ENCODE peak calls at places on chromosome 19, in eight cellular contexts. A, X, I, R, K, S, N and Z are unnamed samples.

GRCh38 chr19:19538077-19538764 is at the start of gene CILP2:
- DNase-seq in A (peak), X (peak), I (no peak), R (no peak), K (no peak), S (no peak), N (no peak), Z (peak)

GRCh38 chr19:23971598-23971997 is 56.9 kb downstream of the ZNF726 start:
- DNase-seq in A (peak), X (no peak), I (no peak), R (no peak), K (no peak), S (no peak), N (no peak), Z (no peak)

GRCh38 chr19:44476559-44477408 is 23.5 kb downstream of the ZNF180 start:
- DNase-seq in A (no peak), X (no peak), I (peak), R (no peak), K (no peak), S (no peak), N (peak), Z (no peak)

GRCh38 chr19:29193116-29193515 is 19.8 kb downstream of the UQCRFS1 start:
- DNase-seq in A (no peak), X (no peak), I (no peak), R (no peak), K (peak), S (no peak), N (no peak), Z (no peak)

GRCh38 chr19:23470873-23471555 is 75.7 kb upstream of the ZNF91 start:
- DNase-seq in A (peak), X (no peak), I (no peak), R (no peak), K (no peak), S (no peak), N (no peak), Z (no peak)

GRCh38 chr19:30464162-30464561 is 92.0 kb downstream of the ZNF536 start:
- DNase-seq in A (no peak), X (no peak), I (no peak), R (no peak), K (no peak), S (no peak), N (no peak), Z (no peak)

GRCh38 chr19:44625531-44626066 is 12.2 kb downstream of the IGSF23 start:
- DNase-seq in A (no peak), X (no peak), I (no peak), R (no peak), K (no peak), S (no peak), N (no peak), Z (no peak)

GRCh38 chr19:29953352-29954247 is 11.6 kb downstream of the URI1 start:
- DNase-seq in A (no peak), X (no peak), I (no peak), R (no peak), K (no peak), S (no peak), N (no peak), Z (no peak)

GRCh38 chr19:33167438-33167837 is 26.7 kb upstream of the LRP3 start:
- DNase-seq in A (no peak), X (no peak), I (no peak), R (no peak), K (no peak), S (no peak), N (no peak), Z (no peak)

GRCh38 chr19:48676887-48677286 is 4.1 kb upstream of the NTN5 start:
- DNase-seq in A (no peak), X (no peak), I (no peak), R (no peak), K (no peak), S (no peak), N (no peak), Z (peak)
- TF ChIP-seq CTCF in A (no peak), X (no peak), I (no peak), R (no peak), K (no peak), S (no peak), N (no peak), Z (no peak)

GRCh38 chr19:6752257-6753177 is 13.0 kb downstream of the TRIP10 start:
- DNase-seq in A (no peak), X (no peak), I (no peak), R (no peak), K (no peak), S (no peak), N (no peak), Z (peak)

GRCh38 chr19:6754653-6755463 is 12.4 kb downstream of the SH2D3A start:
- DNase-seq in A (no peak), X (no peak), I (no peak), R (no peak), K (no peak), S (no peak), N (no peak), Z (no peak)

GRCh38 chr19:6751189-6751588 is 11.7 kb downstream of the TRIP10 start:
- DNase-seq in A (no peak), X (no peak), I (no peak), R (no peak), K (no peak), S (no peak), N (no peak), Z (no peak)

GRCh38 chr19:6754136-6754535 is 13.1 kb downstream of the SH2D3A start:
- DNase-seq in A (no peak), X (no peak), I (no peak), R (no peak), K (no peak), S (no peak), N (no peak), Z (no peak)

GRCh38 chr19:6753178-6754031 is 13.8 kb downstream of the SH2D3A start:
- DNase-seq in A (peak), X (peak), I (peak), R (peak), K (no peak), S (peak), N (peak), Z (peak)
- TF ChIP-seq CTCF in A (peak), X (peak), I (no peak), R (peak), K (no peak), S (no peak), N (peak), Z (no peak)

GRCh38 chr19:49487277-49488045 is at the start of gene RPL13A:
- DNase-seq in A (peak), X (peak), I (peak), R (peak), K (peak), S (peak), N (peak), Z (peak)
- TF ChIP-seq CTCF in A (no peak), X (no peak), I (no peak), R (no peak), K (peak), S (no peak), N (no peak), Z (no peak)

DNA sequence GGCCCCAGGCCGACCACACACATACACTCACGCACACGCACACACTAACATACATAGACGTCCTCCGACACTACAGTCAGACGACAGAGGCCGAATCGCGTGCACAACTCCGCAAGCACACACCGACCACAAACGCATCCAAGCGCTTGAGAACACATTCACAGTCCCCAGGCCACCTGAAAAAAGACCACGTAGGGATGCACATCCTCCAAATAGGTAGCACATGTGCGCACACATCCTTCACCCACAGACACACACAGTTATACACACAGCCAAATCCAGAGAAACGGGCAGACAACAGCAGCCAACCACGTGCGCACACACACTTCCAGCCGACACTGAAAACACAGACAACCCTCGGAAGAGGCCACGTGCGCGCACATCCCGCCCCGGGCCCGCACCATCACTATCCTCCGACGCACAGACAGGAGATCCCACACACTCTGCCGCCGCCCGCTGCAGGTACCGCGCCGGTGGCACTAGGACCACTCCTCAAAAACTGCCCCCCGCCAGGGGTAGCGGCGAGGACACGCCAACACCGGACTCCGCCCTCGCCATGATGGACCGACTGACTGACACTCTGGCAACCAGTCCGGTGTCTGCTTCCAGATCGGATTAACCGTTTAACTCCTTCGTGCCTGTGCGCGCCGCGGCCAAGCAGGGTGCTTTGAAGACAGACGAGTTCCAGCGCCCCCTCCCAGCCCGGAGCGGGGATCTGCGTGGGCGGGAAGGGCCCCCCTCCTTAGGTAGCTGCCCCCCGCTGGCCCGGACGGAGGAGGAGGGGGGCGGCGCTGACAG is 493 bp upstream of the PDE4A start:
- DNase-seq in A (peak), X (peak), I (peak), R (no peak), K (peak), S (peak), N (no peak), Z (no peak)
- TF ChIP-seq CTCF in A (no peak), X (no peak), I (no peak), R (no peak), K (no peak), S (no peak), N (no peak), Z (no peak)

GRCh38 chr19:49913720-49914119 is 15.3 kb upstream of the ATF5 start:
- DNase-seq in A (no peak), X (no peak), I (no peak), R (no peak), K (no peak), S (no peak), N (no peak), Z (no peak)

GRCh38 chr19:49918089-49918488 is 10.9 kb upstream of the ATF5 start:
- DNase-seq in A (no peak), X (no peak), I (no peak), R (no peak), K (no peak), S (no peak), N (no peak), Z (no peak)

GRCh38 chr19:49920624-49921363 is 8.2 kb upstream of the ATF5 start:
- DNase-seq in A (no peak), X (no peak), I (no peak), R (no peak), K (no peak), S (no peak), N (no peak), Z (no peak)

GRCh38 chr19:49915271-49915670 is 13.7 kb upstream of the ATF5 start:
- DNase-seq in A (no peak), X (no peak), I (no peak), R (no peak), K (no peak), S (no peak), N (no peak), Z (no peak)

DNA sequence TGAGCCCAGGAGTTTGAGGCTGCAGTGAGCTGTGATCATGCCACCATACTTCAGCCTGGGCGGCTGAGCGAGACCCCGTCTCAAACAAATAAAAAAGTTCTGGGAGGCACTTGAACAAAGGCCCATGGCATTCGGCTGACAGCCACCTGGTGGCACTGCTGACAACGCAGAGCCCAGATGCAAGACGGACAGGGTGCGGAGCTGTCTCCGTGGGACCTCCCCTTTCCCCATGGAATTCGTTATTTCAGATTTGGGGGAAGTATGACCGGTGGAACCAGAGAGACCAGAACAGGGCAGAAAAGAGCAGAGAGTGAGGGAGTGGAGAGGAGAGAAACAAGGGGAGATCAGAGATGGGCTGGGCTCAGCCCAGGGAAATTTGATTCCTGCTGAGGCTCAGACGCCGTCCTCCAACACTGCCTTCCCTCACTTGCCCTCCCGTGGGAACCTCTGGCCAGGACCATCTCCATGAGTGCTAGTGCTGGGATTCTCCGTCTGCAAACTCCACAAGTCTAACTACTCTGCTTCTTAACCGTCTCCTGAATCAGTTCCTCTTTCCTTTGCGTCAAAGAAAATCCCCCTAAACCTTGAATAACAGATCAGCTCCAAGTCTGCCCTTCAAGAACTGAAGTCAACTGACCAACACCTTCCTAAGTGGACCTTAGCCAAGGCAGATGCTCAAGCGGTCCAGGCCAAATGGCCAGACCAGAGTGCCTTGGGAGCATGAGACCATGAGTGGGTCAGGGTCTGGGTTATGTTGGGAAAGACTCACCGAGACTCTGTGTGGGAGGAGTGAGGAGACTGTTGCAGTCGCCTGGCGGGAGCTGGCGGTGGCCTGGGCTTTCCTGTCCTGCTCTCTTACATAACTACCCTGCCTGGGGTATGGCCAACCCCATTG is 11.9 kb upstream of the ATF5 start:
- DNase-seq in A (no peak), X (no peak), I (peak), R (no peak), K (peak), S (no peak), N (no peak), Z (no peak)
- TF ChIP-seq CTCF in A (peak), X (peak), I (peak), R (no peak), K (no peak), S (peak), N (no peak), Z (no peak)

GRCh38 chr19:41893899-41894298 is 10.9 kb downstream of the ARHGEF1 start:
- DNase-seq in A (no peak), X (no peak), I (peak), R (no peak), K (no peak), S (no peak), N (no peak), Z (no peak)
- TF ChIP-seq CTCF in A (no peak), X (peak), I (peak), R (no peak), K (no peak), S (no peak), N (no peak), Z (no peak)

GRCh38 chr19:54480048-54480447 is 7.0 kb upstream of the CDC42EP5 start:
- DNase-seq in A (no peak), X (no peak), I (peak), R (no peak), K (no peak), S (no peak), N (no peak), Z (no peak)

GRCh38 chr19:54475706-54476105 is 2.6 kb upstream of the CDC42EP5 start:
- DNase-seq in A (no peak), X (no peak), I (no peak), R (no peak), K (no peak), S (no peak), N (no peak), Z (no peak)

GRCh38 chr19:54478677-54479266 is 5.7 kb upstream of the CDC42EP5 start:
- DNase-seq in A (peak), X (no peak), I (peak), R (no peak), K (no peak), S (no peak), N (peak), Z (peak)

GRCh38 chr19:54473983-54474382 is 887 bp upstream of the CDC42EP5 start:
- DNase-seq in A (no peak), X (no peak), I (no peak), R (no peak), K (no peak), S (no peak), N (no peak), Z (no peak)

GRCh38 chr19:54477650-54478049 is 4.6 kb upstream of the CDC42EP5 start:
- DNase-seq in A (no peak), X (no peak), I (no peak), R (no peak), K (no peak), S (no peak), N (no peak), Z (no peak)
- TF ChIP-seq CTCF in A (peak), X (peak), I (no peak), R (no peak), K (no peak), S (no peak), N (peak), Z (peak)

GRCh38 chr19:55402509-55402908 is 5.1 kb downstream of the UBE2S start:
- DNase-seq in A (no peak), X (no peak), I (no peak), R (no peak), K (no peak), S (no peak), N (no peak), Z (no peak)

GRCh38 chr19:55406091-55406868 is 1.3 kb downstream of the UBE2S start:
- DNase-seq in A (no peak), X (no peak), I (no peak), R (no peak), K (no peak), S (no peak), N (no peak), Z (no peak)

GRCh38 chr19:55405638-55406037 is 1.9 kb downstream of the UBE2S start:
- DNase-seq in A (no peak), X (no peak), I (no peak), R (no peak), K (no peak), S (no peak), N (no peak), Z (no peak)

GRCh38 chr19:55398200-55398947 is 9.2 kb downstream of the UBE2S start:
- DNase-seq in A (no peak), X (no peak), I (no peak), R (no peak), K (no peak), S (no peak), N (no peak), Z (no peak)

GRCh38 chr19:55400281-55401087 is 7.1 kb downstream of the UBE2S start:
- DNase-seq in A (no peak), X (no peak), I (no peak), R (no peak), K (no peak), S (no peak), N (no peak), Z (no peak)
- TF ChIP-seq CTCF in A (no peak), X (no peak), I (no peak), R (no peak), K (no peak), S (no peak), N (no peak), Z (no peak)

DNA sequence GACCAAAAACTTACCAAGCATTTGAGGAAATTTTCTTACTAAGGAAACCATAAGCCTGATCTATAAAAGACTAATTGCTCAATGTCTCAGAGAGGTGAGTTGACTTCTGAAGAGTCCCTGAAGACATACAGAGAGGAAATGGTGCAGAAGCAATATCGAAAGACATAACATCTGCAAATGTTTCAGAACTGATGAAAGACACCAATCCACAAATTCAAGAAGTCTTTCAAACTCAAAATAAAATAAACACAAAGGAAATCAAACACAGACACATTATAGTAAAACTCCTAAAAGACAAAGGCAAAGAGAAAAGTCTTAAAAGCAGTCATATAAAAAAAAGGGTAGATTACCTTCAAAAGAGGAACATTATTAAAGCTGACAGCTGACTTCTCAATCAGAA is 45.4 kb upstream of the CALM3 start:
- DNase-seq in A (no peak), X (no peak), I (peak), R (no peak), K (no peak), S (no peak), N (no peak), Z (no peak)
- TF ChIP-seq CTCF in A (no peak), X (no peak), I (no peak), R (no peak), K (no peak), S (no peak), N (no peak), Z (no peak)